ENCODE peak calls at places on chromosomes 2 and 18, in nine cellular contexts. P is GM12878, H is stomach, E is breast epithelium, M is HCT116, C is Panc1, K is endothelial cell of umbilical vein, U is GM23338, Q is HepG2. V is an unnamed sample. For H3K4me1, the result is how much of the 10 kb centered on the place peaks cover.

GRCh38 chr2:107936427-107937359 is 49.6 kb upstream of the SLC5A7 start:
- DNase-seq in P (no peak), H (no peak), E (no peak), M (no peak), C (no peak), K (no peak), U (peak), Q (peak), V (no peak)

GRCh38 chr2:134320930-134321329 is 67.1 kb downstream of the MGAT5 start:
- DNase-seq in P (no peak), H (no peak), E (peak), M (no peak), C (no peak), K (no peak), U (no peak), Q (no peak), V (peak)

GRCh38 chr2:20198001-20198400 is 26.9 kb downstream of the SDC1 start:
- DNase-seq in P (no peak), H (peak), E (no peak), M (no peak), C (no peak), K (no peak), U (no peak), Q (no peak), V (peak)

GRCh38 chr18:3211236-3211992 is 8.4 kb downstream of the MYOM1 start:
- DNase-seq in P (no peak), H (no peak), E (no peak), M (no peak), C (no peak), K (no peak), U (no peak), Q (peak), V (no peak)

GRCh38 chr2:42567389-42567788 is 1.0 kb upstream of the MTA3 start:
- DNase-seq in P (no peak), H (no peak), E (no peak), M (no peak), C (no peak), K (no peak), U (peak), Q (no peak), V (no peak)

GRCh38 chr18:70036771-70037452 is 89.2 kb upstream of the CD226 start:
- DNase-seq in P (peak), H (no peak), E (no peak), M (no peak), C (no peak), K (no peak), U (no peak), Q (no peak), V (no peak)

GRCh38 chr2:206160124-206160806 is 570 bp downstream of the EEF1B2 start:
- DNase-seq in P (no peak), H (peak), E (no peak), M (no peak), C (no peak), K (peak), U (no peak), Q (peak), V (peak)

GRCh38 chr2:236631361-236632291 is 62.0 kb downstream of the ACKR3 start:
- DNase-seq in P (no peak), H (peak), E (no peak), M (no peak), C (no peak), K (peak), U (no peak), Q (no peak), V (no peak)

GRCh38 chr2:58796239-58796638 is 555.1 kb upstream of the FANCL start:
- DNase-seq in P (no peak), H (no peak), E (no peak), M (no peak), C (no peak), K (no peak), U (no peak), Q (no peak), V (no peak)

GRCh38 chr2:207629553-207629952 is 4.4 kb upstream of the METTL21A start:
- DNase-seq in P (no peak), H (no peak), E (no peak), M (no peak), C (no peak), K (no peak), U (no peak), Q (no peak), V (no peak)

GRCh38 chr2:58720770-58721697 is 479.9 kb upstream of the FANCL start:
- DNase-seq in P (no peak), H (no peak), E (no peak), M (no peak), C (no peak), K (no peak), U (peak), Q (no peak), V (no peak)

GRCh38 chr2:122643725-122644329 is 888.4 kb downstream of the TSN start:
- DNase-seq in P (no peak), H (no peak), E (peak), M (no peak), C (peak), K (no peak), U (no peak), Q (no peak), V (no peak)

GRCh38 chr2:16385341-16385740 is 280.3 kb downstream of the CYRIA start:
- DNase-seq in P (no peak), H (no peak), E (no peak), M (no peak), C (no peak), K (no peak), U (no peak), Q (no peak), V (no peak)

GRCh38 chr18:73365018-73365417 is 497.2 kb upstream of the NETO1 start:
- DNase-seq in P (no peak), H (no peak), E (no peak), M (no peak), C (no peak), K (no peak), U (no peak), Q (no peak), V (no peak)

GRCh38 chr2:75390184-75390583 is 170.6 kb downstream of the EVA1A start:
- DNase-seq in P (no peak), H (no peak), E (no peak), M (no peak), C (no peak), K (no peak), U (no peak), Q (peak), V (no peak)

GRCh38 chr2:98606431-98606830 is 1.9 kb downstream of the COA5 start:
- DNase-seq in P (no peak), H (no peak), E (no peak), M (no peak), C (no peak), K (no peak), U (no peak), Q (no peak), V (no peak)

GRCh38 chr2:38981061-38981669 is 91.5 kb downstream of the ARHGEF33 start:
- DNase-seq in P (no peak), H (no peak), E (no peak), M (no peak), C (no peak), K (no peak), U (no peak), Q (peak), V (no peak)

GRCh38 chr2:11177871-11178598 is 22.8 kb downstream of the SLC66A3 start:
- DNase-seq in P (no peak), H (no peak), E (no peak), M (no peak), C (no peak), K (no peak), U (no peak), Q (peak), V (no peak)

GRCh38 chr2:239814917-239815637 is 210.1 kb downstream of the NDUFA10 start:
- DNase-seq in P (no peak), H (no peak), E (no peak), M (no peak), C (no peak), K (no peak), U (no peak), Q (no peak), V (peak)

GRCh38 chr2:19321946-19322345 is 36.5 kb downstream of the OSR1 start:
- DNase-seq in P (no peak), H (no peak), E (no peak), M (no peak), C (no peak), K (no peak), U (no peak), Q (peak), V (no peak)

GRCh38 chr2:113754160-113754559 is 2.3 kb downstream of the SLC35F5 start:
- DNase-seq in P (no peak), H (no peak), E (no peak), M (no peak), C (no peak), K (no peak), U (no peak), Q (no peak), V (no peak)

GRCh38 chr2:68767031-68767961 is 32.7 kb downstream of the ARHGAP25 start:
- DNase-seq in P (no peak), H (no peak), E (no peak), M (no peak), C (no peak), K (no peak), U (no peak), Q (no peak), V (peak)

GRCh38 chr2:19810637-19811036 is 91.1 kb downstream of the TTC32 start:
- DNase-seq in P (no peak), H (no peak), E (no peak), M (no peak), C (no peak), K (no peak), U (no peak), Q (no peak), V (no peak)

GRCh38 chr18:56672981-56673380 is 21.8 kb downstream of the WDR7 start:
- DNase-seq in P (no peak), H (no peak), E (no peak), M (no peak), C (no peak), K (no peak), U (no peak), Q (no peak), V (no peak)

GRCh38 chr2:15912203-15912602 is 28.1 kb upstream of the MYCN start:
- DNase-seq in P (no peak), H (no peak), E (peak), M (no peak), C (peak), K (peak), U (no peak), Q (no peak), V (peak)

GRCh38 chr2:128599700-128600099 is 281.0 kb upstream of the HS6ST1 start:
- DNase-seq in P (no peak), H (peak), E (no peak), M (no peak), C (no peak), K (no peak), U (no peak), Q (no peak), V (no peak)

GRCh38 chr2:187842978-187843847 is 289.0 kb upstream of the TFPI start:
- DNase-seq in P (no peak), H (no peak), E (no peak), M (peak), C (peak), K (peak), U (peak), Q (peak), V (no peak)

GRCh38 chr2:69642709-69643601 is 584 bp downstream of the AAK1 start:
- DNase-seq in P (no peak), H (no peak), E (peak), M (no peak), C (peak), K (peak), U (peak), Q (peak), V (peak)

GRCh38 chr2:118973542-118973951 is 31.6 kb downstream of the MARCO start:
- DNase-seq in P (no peak), H (no peak), E (no peak), M (no peak), C (no peak), K (no peak), U (no peak), Q (no peak), V (no peak)

GRCh38 chr18:63951302-63951705 is 2.2 kb downstream of the HMSD start:
- DNase-seq in P (no peak), H (no peak), E (no peak), M (no peak), C (no peak), K (no peak), U (no peak), Q (no peak), V (no peak)

GRCh38 chr2:241891988-241892298 is 22.4 kb downstream of the RTP5 start:
- DNase-seq in P (no peak), H (no peak), E (no peak), M (no peak), C (no peak), K (no peak), U (no peak), Q (no peak), V (no peak)

DNA sequence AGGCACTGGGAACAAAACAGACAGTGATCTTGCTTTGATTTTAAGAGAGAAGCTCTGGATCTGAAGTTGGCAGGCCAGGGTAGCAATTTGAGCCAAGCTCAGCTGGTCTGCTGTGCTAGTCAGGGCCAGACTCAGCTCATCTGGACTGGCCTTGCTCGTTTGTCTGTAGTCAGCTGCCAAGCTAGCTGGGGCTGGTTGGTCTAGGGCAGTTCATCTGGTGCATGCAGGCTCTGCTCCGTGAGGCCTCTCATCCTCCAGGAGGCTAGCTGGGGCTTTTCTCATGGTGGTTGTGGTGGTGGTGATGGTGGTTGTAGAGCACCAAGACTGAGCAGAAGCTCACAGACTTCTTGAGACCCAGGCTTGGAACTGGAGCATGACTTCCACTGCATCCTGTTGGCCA is 10.3 kb downstream of the FBLN7 start:
- DNase-seq in P (no peak), H (peak), E (no peak), M (no peak), C (no peak), K (no peak), U (no peak), Q (no peak), V (no peak)
- H3K4me1 ChIP-seq in P (under half), H (under half), E (under half), M (under half), C (under half), K (under half), U (under half), Q (under half), V (under half)

DNA sequence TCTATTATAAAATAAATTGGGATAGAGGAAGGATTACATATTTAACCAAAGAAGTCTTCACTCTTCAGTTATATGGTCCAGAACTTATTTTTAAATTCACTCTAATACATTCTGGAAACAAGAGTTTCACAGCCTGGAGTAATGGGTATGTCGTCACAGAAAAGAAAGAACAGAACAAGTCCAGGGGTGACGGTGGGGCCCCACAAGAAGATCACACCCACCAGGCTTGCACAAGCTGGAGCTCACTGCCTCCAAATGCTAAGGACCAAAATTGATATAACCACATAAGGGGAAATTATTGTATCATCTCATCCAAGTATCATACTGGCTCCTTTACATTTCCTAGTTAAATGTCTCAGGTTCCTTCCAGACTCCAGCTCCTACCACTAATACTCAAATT is 11.3 kb downstream of the LRPPRC start:
- DNase-seq in P (no peak), H (no peak), E (no peak), M (no peak), C (no peak), K (no peak), U (no peak), Q (no peak), V (no peak)
- TF ChIP-seq POLR2AphosphoS5 in P (no peak), H (no peak), E (no peak), M (no peak), C (no peak), K (no peak), U (no peak), Q (no peak), V (no peak)

GRCh38 chr2:120635146-120635545 is 100.5 kb upstream of the GLI2 start:
- DNase-seq in P (no peak), H (no peak), E (no peak), M (no peak), C (no peak), K (no peak), U (no peak), Q (no peak), V (no peak)

GRCh38 chr2:120631241-120631640 is 104.4 kb upstream of the GLI2 start:
- DNase-seq in P (no peak), H (no peak), E (no peak), M (no peak), C (no peak), K (no peak), U (no peak), Q (no peak), V (no peak)

GRCh38 chr2:120631719-120632118 is 103.9 kb upstream of the GLI2 start:
- DNase-seq in P (no peak), H (no peak), E (no peak), M (no peak), C (no peak), K (no peak), U (no peak), Q (no peak), V (no peak)

GRCh38 chr2:120630031-120630701 is 105.5 kb upstream of the GLI2 start:
- DNase-seq in P (no peak), H (no peak), E (peak), M (no peak), C (no peak), K (no peak), U (no peak), Q (no peak), V (no peak)

GRCh38 chr2:120632796-120633646 is 102.6 kb upstream of the GLI2 start:
- DNase-seq in P (no peak), H (no peak), E (no peak), M (no peak), C (no peak), K (no peak), U (no peak), Q (peak), V (no peak)
- H3K4me1 ChIP-seq in P (under half), H (under half), E (under half), M (under half), C (under half), K (under half), U (under half), Q (under half), V (under half)

GRCh38 chr2:222568866-222569265 is 87.0 kb downstream of the FARSB start:
- DNase-seq in P (no peak), H (no peak), E (no peak), M (no peak), C (no peak), K (no peak), U (peak), Q (no peak), V (no peak)
- TF ChIP-seq POLR2AphosphoS5 in P (no peak), H (no peak), E (no peak), M (no peak), C (no peak), K (no peak), U (no peak), Q (no peak), V (no peak)

V was measured in transverse colon.